ENCODE peak calls at places on chromosomes 2 and 18, in five cellular contexts. One of them, this sample, is unnamed. For H3K4me1, the result is how much of the 10 kb centered on the place peaks cover.

GRCh38 chr2:216015722-216016464 is 2.5 kb upstream of the MREG start:
- DNase-seq in A549: no peak
- DNase-seq in K562: no peak
- DNase-seq in HepG2: no peak
- DNase-seq in GM12878: peak
- DNase-seq in this sample: no peak

GRCh38 chr2:26238301-26238958 is 6.0 kb downstream of the HADHA start:
- DNase-seq in GM12878: no peak
- DNase-seq in HepG2: peak
- DNase-seq in K562: no peak
- DNase-seq in A549: no peak
- DNase-seq in this sample: no peak

GRCh38 chr2:128834853-128835252 is 516.2 kb upstream of the HS6ST1 start:
- DNase-seq in A549: no peak
- DNase-seq in K562: no peak
- DNase-seq in HepG2: no peak
- DNase-seq in GM12878: no peak
- DNase-seq in this sample: no peak

GRCh38 chr18:61199131-61199903 is 133.9 kb upstream of the CDH20 start:
- DNase-seq in K562: no peak
- DNase-seq in GM12878: no peak
- DNase-seq in A549: no peak
- DNase-seq in HepG2: no peak
- DNase-seq in this sample: no peak

GRCh38 chr18:621181-621580 is 24.4 kb downstream of the CLUL1 start:
- DNase-seq in HepG2: no peak
- DNase-seq in A549: no peak
- DNase-seq in K562: no peak
- DNase-seq in GM12878: no peak
- DNase-seq in this sample: no peak

GRCh38 chr2:98903767-98904485 is 32.1 kb downstream of the CRACDL start:
- DNase-seq in GM12878: no peak
- DNase-seq in HepG2: no peak
- DNase-seq in A549: no peak
- DNase-seq in K562: no peak
- DNase-seq in this sample: no peak

GRCh38 chr18:14971461-14972185 is 223.7 kb downstream of the ANKRD30B start:
- DNase-seq in GM12878: no peak
- DNase-seq in A549: no peak
- DNase-seq in HepG2: no peak
- DNase-seq in K562: no peak
- DNase-seq in this sample: peak

GRCh38 chr2:26058390-26058789 is 24.5 kb downstream of the RAB10 start:
- DNase-seq in HepG2: peak
- DNase-seq in A549: no peak
- DNase-seq in K562: no peak
- DNase-seq in GM12878: no peak
- DNase-seq in this sample: no peak

GRCh38 chr2:151860210-151860609 is 32.0 kb upstream of the ARL5A start:
- DNase-seq in K562: no peak
- DNase-seq in A549: no peak
- DNase-seq in HepG2: no peak
- DNase-seq in GM12878: no peak
- DNase-seq in this sample: no peak

GRCh38 chr18:44423826-44424225 is 256.9 kb upstream of the SETBP1 start:
- DNase-seq in HepG2: no peak
- DNase-seq in A549: no peak
- DNase-seq in GM12878: no peak
- DNase-seq in K562: no peak
- DNase-seq in this sample: no peak

GRCh38 chr18:45856526-45856925 is 31.1 kb downstream of the SIGLEC15 start:
- DNase-seq in A549: no peak
- DNase-seq in HepG2: no peak
- DNase-seq in K562: no peak
- DNase-seq in GM12878: no peak
- DNase-seq in this sample: no peak

GRCh38 chr2:216215991-216216390 is 106.8 kb downstream of the XRCC5 start:
- DNase-seq in HepG2: peak
- DNase-seq in K562: peak
- DNase-seq in GM12878: no peak
- DNase-seq in A549: peak
- DNase-seq in this sample: no peak

GRCh38 chr2:96870631-96871255 is 863 bp upstream of the SEMA4C start:
- DNase-seq in A549: peak
- DNase-seq in HepG2: no peak
- DNase-seq in K562: peak
- DNase-seq in GM12878: no peak
- DNase-seq in this sample: peak

GRCh38 chr2:241177935-241178334 is 10.5 kb upstream of the ANO7 start:
- DNase-seq in A549: no peak
- DNase-seq in K562: no peak
- DNase-seq in HepG2: no peak
- DNase-seq in GM12878: no peak
- DNase-seq in this sample: no peak

GRCh38 chr2:100754951-100755350 is 65.0 kb upstream of the NPAS2 start:
- DNase-seq in A549: no peak
- DNase-seq in GM12878: no peak
- DNase-seq in HepG2: no peak
- DNase-seq in K562: no peak
- DNase-seq in this sample: no peak

GRCh38 chr2:168394262-168394661 is 61.8 kb upstream of the CERS6 start:
- DNase-seq in K562: no peak
- DNase-seq in HepG2: no peak
- DNase-seq in A549: no peak
- DNase-seq in GM12878: no peak
- DNase-seq in this sample: no peak

GRCh38 chr2:226832076-226832475 is 3.8 kb upstream of the RHBDD1 start:
- DNase-seq in GM12878: no peak
- DNase-seq in A549: no peak
- DNase-seq in K562: no peak
- DNase-seq in HepG2: no peak
- DNase-seq in this sample: no peak

GRCh38 chr2:212708346-212708745 is 169.7 kb upstream of the ERBB4 start:
- DNase-seq in K562: no peak
- DNase-seq in HepG2: no peak
- DNase-seq in GM12878: no peak
- DNase-seq in A549: no peak
- DNase-seq in this sample: no peak

GRCh38 chr18:74413811-74414210 is 43.3 kb downstream of the DIPK1C start:
- DNase-seq in K562: no peak
- DNase-seq in HepG2: no peak
- DNase-seq in GM12878: no peak
- DNase-seq in A549: no peak
- DNase-seq in this sample: no peak

GRCh38 chr2:239467956-239468490 is 67.2 kb upstream of the HDAC4 start:
- DNase-seq in K562: no peak
- DNase-seq in HepG2: no peak
- DNase-seq in GM12878: no peak
- DNase-seq in A549: no peak
- DNase-seq in this sample: no peak

GRCh38 chr2:82792316-82792715 is 1666.8 kb downstream of the SUCLG1 start:
- DNase-seq in K562: no peak
- DNase-seq in GM12878: no peak
- DNase-seq in A549: no peak
- DNase-seq in HepG2: no peak
- DNase-seq in this sample: no peak

GRCh38 chr2:205680067-205680466 is 2.2 kb upstream of the NRP2 start:
- DNase-seq in A549: peak
- DNase-seq in GM12878: no peak
- DNase-seq in HepG2: peak
- DNase-seq in K562: peak
- DNase-seq in this sample: peak

GRCh38 chr2:134451347-134451630 is 197.4 kb downstream of the MGAT5 start:
- DNase-seq in A549: no peak
- DNase-seq in K562: no peak
- DNase-seq in GM12878: no peak
- DNase-seq in HepG2: no peak
- DNase-seq in this sample: no peak

GRCh38 chr18:45686892-45687611 is 36.9 kb upstream of the SLC14A1 start:
- DNase-seq in A549: no peak
- DNase-seq in HepG2: no peak
- DNase-seq in GM12878: no peak
- DNase-seq in K562: peak
- DNase-seq in this sample: no peak

DNA sequence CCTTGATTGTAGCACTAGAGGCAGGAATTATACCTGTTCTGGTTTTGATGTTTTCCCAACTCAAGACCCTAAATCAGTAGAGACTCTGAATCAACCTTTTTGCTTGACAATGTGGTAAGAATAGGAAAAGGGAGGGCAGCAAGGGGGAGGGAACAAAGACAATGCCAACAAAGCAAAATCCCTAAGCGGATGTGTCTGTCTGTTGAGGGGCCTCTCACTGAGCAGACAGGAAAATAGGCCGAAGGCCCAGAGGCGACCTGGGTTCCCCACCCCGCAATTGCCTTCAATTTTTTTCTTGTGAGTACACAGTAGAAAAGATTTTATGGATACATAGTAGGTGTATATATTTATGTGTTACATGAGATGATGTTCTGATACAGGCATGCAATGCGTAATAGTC is 75.6 kb downstream of the MAP4K4 start:
- DNase-seq in A549: no peak
- DNase-seq in HepG2: no peak
- DNase-seq in K562: no peak
- DNase-seq in GM12878: no peak
- DNase-seq in this sample: no peak
- H3K4me1 ChIP-seq in A549: half or more
- H3K4me1 ChIP-seq in HepG2: half or more
- H3K4me1 ChIP-seq in K562: under half
- H3K4me1 ChIP-seq in GM12878: under half
- H3K4me1 ChIP-seq in this sample: under half

GRCh38 chr2:232236200-232236599 is 142.4 kb upstream of the ALPP start:
- DNase-seq in A549: no peak
- DNase-seq in K562: no peak
- DNase-seq in GM12878: no peak
- DNase-seq in HepG2: no peak
- DNase-seq in this sample: no peak
- TF ChIP-seq MYC in A549: no peak
- TF ChIP-seq MYC in K562: no peak
- TF ChIP-seq MYC in GM12878: no peak
- TF ChIP-seq MYC in HepG2: no peak
- TF ChIP-seq MYC in this sample: no peak

DNA sequence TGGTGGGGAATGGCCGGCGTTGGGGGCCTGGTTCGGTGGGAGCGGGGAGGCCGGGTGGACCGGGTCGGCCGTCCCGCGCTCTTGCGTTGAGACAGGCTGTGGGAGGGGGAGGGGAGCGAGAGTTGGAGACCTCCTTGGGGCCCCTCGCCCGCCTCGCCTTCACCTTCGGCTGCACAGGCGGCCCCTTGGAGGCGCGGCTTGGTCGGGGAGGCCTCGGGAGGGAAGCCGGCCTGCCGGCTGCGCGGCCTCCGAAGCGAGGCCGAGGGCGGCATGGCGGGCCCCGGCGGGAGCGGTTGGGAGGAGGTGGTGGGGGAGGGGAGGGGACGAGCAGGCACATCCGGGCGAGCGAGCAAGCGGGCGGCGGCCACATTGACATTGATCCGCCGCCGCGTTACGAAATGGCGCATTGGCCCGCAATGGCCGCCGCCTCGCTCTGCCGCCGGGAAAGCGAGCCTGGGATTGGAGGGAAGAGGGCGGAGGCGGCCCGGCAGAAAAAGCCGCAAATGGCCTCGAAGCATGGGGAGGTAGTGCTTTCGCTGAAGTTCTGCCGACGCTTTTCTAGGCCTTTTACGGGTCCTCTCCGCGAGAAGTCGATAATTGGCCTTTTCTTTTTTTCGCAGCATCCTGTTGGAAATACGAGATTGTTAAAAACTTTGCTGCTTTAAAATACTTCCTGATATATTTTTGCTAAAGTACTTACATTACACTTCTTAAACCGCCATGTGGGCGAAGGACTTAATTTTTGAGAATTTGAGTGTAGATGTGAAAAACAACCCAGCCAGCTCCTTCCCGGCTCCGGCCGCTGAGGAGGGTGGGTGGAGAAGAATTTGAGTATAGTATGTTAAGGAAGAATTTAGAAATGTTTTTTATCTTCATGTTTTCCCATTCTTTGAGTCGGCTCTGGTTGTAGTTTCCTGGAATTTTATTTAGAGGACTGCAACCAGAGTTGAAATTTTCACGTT is 582 bp downstream of the HNRNPA3 start:
- DNase-seq in A549: peak
- DNase-seq in HepG2: peak
- DNase-seq in K562: peak
- DNase-seq in GM12878: peak
- DNase-seq in this sample: peak
- H3K4me1 ChIP-seq in A549: under half
- H3K4me1 ChIP-seq in HepG2: half or more
- H3K4me1 ChIP-seq in K562: under half
- H3K4me1 ChIP-seq in GM12878: under half
- H3K4me1 ChIP-seq in this sample: under half

DNA sequence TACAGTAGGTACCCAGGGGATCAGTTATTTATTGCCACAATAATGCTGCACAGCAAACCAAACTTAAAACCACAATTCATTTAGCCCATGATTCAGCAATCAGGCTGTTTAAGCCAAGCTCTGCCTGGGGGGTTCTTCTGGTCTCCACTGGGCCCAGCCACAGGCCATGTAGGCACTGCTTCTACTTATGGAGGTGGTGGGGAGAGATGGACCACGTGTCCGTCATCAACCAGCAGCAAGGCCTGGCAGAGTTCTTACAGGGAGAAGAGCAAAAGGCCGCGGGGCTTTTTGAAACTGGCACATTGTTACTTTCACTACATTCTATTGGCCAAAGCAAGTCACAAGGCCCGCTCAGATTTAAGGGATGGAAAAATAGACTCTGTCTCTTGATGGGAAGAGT is 76.3 kb upstream of the DAPL1 start:
- DNase-seq in GM12878: no peak
- DNase-seq in HepG2: no peak
- DNase-seq in K562: no peak
- DNase-seq in A549: no peak
- DNase-seq in this sample: peak
- TF ChIP-seq MYC in GM12878: no peak
- TF ChIP-seq MYC in HepG2: no peak
- TF ChIP-seq MYC in K562: no peak
- TF ChIP-seq MYC in A549: no peak
- TF ChIP-seq MYC in this sample: no peak

GRCh38 chr18:79377187-79377891 is 18.4 kb upstream of the NFATC1 start:
- DNase-seq in GM12878: no peak
- DNase-seq in A549: no peak
- DNase-seq in K562: no peak
- DNase-seq in HepG2: no peak
- DNase-seq in this sample: no peak
- H3K4me1 ChIP-seq in GM12878: under half
- H3K4me1 ChIP-seq in A549: under half
- H3K4me1 ChIP-seq in K562: under half
- H3K4me1 ChIP-seq in HepG2: under half
- H3K4me1 ChIP-seq in this sample: under half

GRCh38 chr2:19461504-19461903 is 103.1 kb upstream of the OSR1 start:
- DNase-seq in A549: no peak
- DNase-seq in GM12878: no peak
- DNase-seq in K562: no peak
- DNase-seq in HepG2: no peak
- DNase-seq in this sample: no peak
- TF ChIP-seq MYC in A549: no peak
- TF ChIP-seq MYC in GM12878: no peak
- TF ChIP-seq MYC in K562: no peak
- TF ChIP-seq MYC in HepG2: no peak
- TF ChIP-seq MYC in this sample: no peak

GRCh38 chr2:160308915-160309314 is 108.8 kb upstream of the ITGB6 start:
- DNase-seq in GM12878: no peak
- DNase-seq in K562: no peak
- DNase-seq in HepG2: no peak
- DNase-seq in A549: no peak
- DNase-seq in this sample: peak
- H3K4me1 ChIP-seq in GM12878: under half
- H3K4me1 ChIP-seq in K562: under half
- H3K4me1 ChIP-seq in HepG2: under half
- H3K4me1 ChIP-seq in A549: under half
- H3K4me1 ChIP-seq in this sample: under half